ENCODE peak calls at places on chromosomes 1 and 21, in eight cellular contexts. One of them, this sample, is unnamed.

GRCh38 chr1:168892945-168893344 is 163.9 kb upstream of the DPT start:
- DNase-seq in Karpas-422: no peak
- DNase-seq in CD4-positive, alpha-beta T cell: no peak
- DNase-seq in tibial artery: no peak
- DNase-seq in psoas muscle: no peak
- DNase-seq in caudate nucleus: no peak
- DNase-seq in ovary: no peak
- DNase-seq in aorta: no peak
- DNase-seq in this sample: no peak

GRCh38 chr21:41653944-41654625 is 112.8 kb downstream of the RIPK4 start:
- DNase-seq in Karpas-422: no peak
- DNase-seq in CD4-positive, alpha-beta T cell: no peak
- DNase-seq in tibial artery: peak; percentile 48
- DNase-seq in psoas muscle: no peak
- DNase-seq in caudate nucleus: no peak
- DNase-seq in ovary: no peak
- DNase-seq in aorta: no peak
- DNase-seq in this sample: no peak

GRCh38 chr1:88961647-88962275 is 30.7 kb downstream of the KYAT3 start:
- DNase-seq in Karpas-422: no peak
- DNase-seq in CD4-positive, alpha-beta T cell: no peak
- DNase-seq in tibial artery: no peak
- DNase-seq in psoas muscle: no peak
- DNase-seq in caudate nucleus: no peak
- DNase-seq in ovary: no peak
- DNase-seq in aorta: no peak
- DNase-seq in this sample: no peak

GRCh38 chr1:111476761-111477309 is 3.1 kb downstream of the C1orf162 start:
- DNase-seq in Karpas-422: no peak
- DNase-seq in CD4-positive, alpha-beta T cell: peak; percentile 22
- DNase-seq in tibial artery: no peak
- DNase-seq in psoas muscle: no peak
- DNase-seq in caudate nucleus: no peak
- DNase-seq in ovary: no peak
- DNase-seq in aorta: no peak
- DNase-seq in this sample: no peak

GRCh38 chr1:183936791-183937190 is 100.7 kb downstream of the COLGALT2 start:
- DNase-seq in Karpas-422: no peak
- DNase-seq in CD4-positive, alpha-beta T cell: no peak
- DNase-seq in tibial artery: no peak
- DNase-seq in psoas muscle: no peak
- DNase-seq in caudate nucleus: no peak
- DNase-seq in ovary: no peak
- DNase-seq in aorta: no peak
- DNase-seq in this sample: no peak

GRCh38 chr1:147162093-147162492 is 10.2 kb downstream of the PRKAB2 start:
- DNase-seq in Karpas-422: no peak
- DNase-seq in CD4-positive, alpha-beta T cell: no peak
- DNase-seq in tibial artery: no peak
- DNase-seq in psoas muscle: no peak
- DNase-seq in caudate nucleus: no peak
- DNase-seq in ovary: no peak
- DNase-seq in aorta: no peak
- DNase-seq in this sample: no peak

GRCh38 chr1:24640288-24640687 is 2.8 kb upstream of the SRRM1 start:
- DNase-seq in Karpas-422: no peak
- DNase-seq in CD4-positive, alpha-beta T cell: no peak
- DNase-seq in tibial artery: no peak
- DNase-seq in psoas muscle: no peak
- DNase-seq in caudate nucleus: no peak
- DNase-seq in ovary: peak; percentile 61
- DNase-seq in aorta: no peak
- DNase-seq in this sample: no peak

GRCh38 chr1:236148471-236148847 is 6.1 kb downstream of the GPR137B start:
- DNase-seq in Karpas-422: no peak
- DNase-seq in CD4-positive, alpha-beta T cell: no peak
- DNase-seq in tibial artery: no peak
- DNase-seq in psoas muscle: no peak
- DNase-seq in caudate nucleus: no peak
- DNase-seq in ovary: no peak
- DNase-seq in aorta: no peak
- DNase-seq in this sample: no peak

GRCh38 chr1:55612988-55613387 is 397.8 kb upstream of the USP24 start:
- DNase-seq in Karpas-422: no peak
- DNase-seq in CD4-positive, alpha-beta T cell: no peak
- DNase-seq in tibial artery: no peak
- DNase-seq in psoas muscle: no peak
- DNase-seq in caudate nucleus: no peak
- DNase-seq in ovary: no peak
- DNase-seq in aorta: no peak
- DNase-seq in this sample: no peak

GRCh38 chr1:198528376-198528775 is 12.1 kb downstream of the ATP6V1G3 start:
- DNase-seq in Karpas-422: no peak
- DNase-seq in CD4-positive, alpha-beta T cell: no peak
- DNase-seq in tibial artery: no peak
- DNase-seq in psoas muscle: no peak
- DNase-seq in caudate nucleus: no peak
- DNase-seq in ovary: no peak
- DNase-seq in aorta: no peak
- DNase-seq in this sample: no peak

GRCh38 chr1:210321552-210321951 is 7.2 kb upstream of the HHAT start:
- DNase-seq in Karpas-422: no peak
- DNase-seq in CD4-positive, alpha-beta T cell: no peak
- DNase-seq in tibial artery: no peak
- DNase-seq in psoas muscle: no peak
- DNase-seq in caudate nucleus: no peak
- DNase-seq in ovary: no peak
- DNase-seq in aorta: no peak
- DNase-seq in this sample: no peak

GRCh38 chr1:232560940-232561339 is 69.0 kb downstream of the SIPA1L2 start:
- DNase-seq in Karpas-422: no peak
- DNase-seq in CD4-positive, alpha-beta T cell: no peak
- DNase-seq in tibial artery: no peak
- DNase-seq in psoas muscle: no peak
- DNase-seq in caudate nucleus: no peak
- DNase-seq in ovary: no peak
- DNase-seq in aorta: no peak
- DNase-seq in this sample: no peak

GRCh38 chr1:40300651-40301050 is 16.4 kb downstream of the COL9A2 start:
- DNase-seq in Karpas-422: no peak
- DNase-seq in CD4-positive, alpha-beta T cell: no peak
- DNase-seq in tibial artery: no peak
- DNase-seq in psoas muscle: no peak
- DNase-seq in caudate nucleus: no peak
- DNase-seq in ovary: no peak
- DNase-seq in aorta: peak; percentile 12
- DNase-seq in this sample: no peak

GRCh38 chr21:41282412-41282811 is 34.2 kb upstream of the FAM3B start:
- DNase-seq in Karpas-422: no peak
- DNase-seq in CD4-positive, alpha-beta T cell: no peak
- DNase-seq in tibial artery: no peak
- DNase-seq in psoas muscle: no peak
- DNase-seq in caudate nucleus: no peak
- DNase-seq in ovary: no peak
- DNase-seq in aorta: no peak
- DNase-seq in this sample: no peak

GRCh38 chr1:23810818-23811420 is 10.4 kb upstream of the GALE start:
- DNase-seq in Karpas-422: peak; percentile 96
- DNase-seq in CD4-positive, alpha-beta T cell: peak; percentile 37
- DNase-seq in tibial artery: no peak
- DNase-seq in psoas muscle: peak; percentile 56
- DNase-seq in caudate nucleus: no peak
- DNase-seq in ovary: no peak
- DNase-seq in aorta: peak; percentile 70
- DNase-seq in this sample: no peak

GRCh38 chr1:230157409-230158390 is 90.7 kb downstream of the GALNT2 start:
- DNase-seq in Karpas-422: no peak
- DNase-seq in CD4-positive, alpha-beta T cell: no peak
- DNase-seq in tibial artery: no peak
- DNase-seq in psoas muscle: no peak
- DNase-seq in caudate nucleus: no peak
- DNase-seq in ovary: no peak
- DNase-seq in aorta: no peak
- DNase-seq in this sample: no peak
- H3K27ac ChIP-seq in Karpas-422: no peak overlapping the region
- H3K27ac ChIP-seq in CD4-positive, alpha-beta T cell: no peak overlapping the region
- H3K27ac ChIP-seq in tibial artery: no peak overlapping the region
- H3K27ac ChIP-seq in psoas muscle: peak overlapping the region; percentile 79
- H3K27ac ChIP-seq in caudate nucleus: no peak overlapping the region
- H3K27ac ChIP-seq in ovary: no peak overlapping the region
- H3K27ac ChIP-seq in aorta: no peak overlapping the region
- H3K27ac ChIP-seq in this sample: no peak overlapping the region

GRCh38 chr1:241513378-241513777 is 6.2 kb downstream of the FH start:
- DNase-seq in Karpas-422: no peak
- DNase-seq in CD4-positive, alpha-beta T cell: no peak
- DNase-seq in tibial artery: no peak
- DNase-seq in psoas muscle: no peak
- DNase-seq in caudate nucleus: no peak
- DNase-seq in ovary: no peak
- DNase-seq in aorta: no peak
- DNase-seq in this sample: no peak

GRCh38 chr1:241521718-241522117 is 2.2 kb upstream of the FH start:
- DNase-seq in Karpas-422: no peak
- DNase-seq in CD4-positive, alpha-beta T cell: no peak
- DNase-seq in tibial artery: no peak
- DNase-seq in psoas muscle: no peak
- DNase-seq in caudate nucleus: no peak
- DNase-seq in ovary: no peak
- DNase-seq in aorta: no peak
- DNase-seq in this sample: no peak

GRCh38 chr1:241519308-241520079 is at the start of gene FH:
- DNase-seq in Karpas-422: peak; percentile 98
- DNase-seq in CD4-positive, alpha-beta T cell: peak; percentile 90
- DNase-seq in tibial artery: peak; percentile 97
- DNase-seq in psoas muscle: peak; percentile 96
- DNase-seq in caudate nucleus: peak; percentile 95
- DNase-seq in ovary: peak; percentile 94
- DNase-seq in aorta: peak; percentile 97
- DNase-seq in this sample: peak; percentile 92

GRCh38 chr1:241520080-241520465 is 518 bp upstream of the FH start:
- DNase-seq in Karpas-422: no peak
- DNase-seq in CD4-positive, alpha-beta T cell: no peak
- DNase-seq in tibial artery: no peak
- DNase-seq in psoas muscle: no peak
- DNase-seq in caudate nucleus: no peak
- DNase-seq in ovary: no peak
- DNase-seq in aorta: no peak
- DNase-seq in this sample: no peak

DNA sequence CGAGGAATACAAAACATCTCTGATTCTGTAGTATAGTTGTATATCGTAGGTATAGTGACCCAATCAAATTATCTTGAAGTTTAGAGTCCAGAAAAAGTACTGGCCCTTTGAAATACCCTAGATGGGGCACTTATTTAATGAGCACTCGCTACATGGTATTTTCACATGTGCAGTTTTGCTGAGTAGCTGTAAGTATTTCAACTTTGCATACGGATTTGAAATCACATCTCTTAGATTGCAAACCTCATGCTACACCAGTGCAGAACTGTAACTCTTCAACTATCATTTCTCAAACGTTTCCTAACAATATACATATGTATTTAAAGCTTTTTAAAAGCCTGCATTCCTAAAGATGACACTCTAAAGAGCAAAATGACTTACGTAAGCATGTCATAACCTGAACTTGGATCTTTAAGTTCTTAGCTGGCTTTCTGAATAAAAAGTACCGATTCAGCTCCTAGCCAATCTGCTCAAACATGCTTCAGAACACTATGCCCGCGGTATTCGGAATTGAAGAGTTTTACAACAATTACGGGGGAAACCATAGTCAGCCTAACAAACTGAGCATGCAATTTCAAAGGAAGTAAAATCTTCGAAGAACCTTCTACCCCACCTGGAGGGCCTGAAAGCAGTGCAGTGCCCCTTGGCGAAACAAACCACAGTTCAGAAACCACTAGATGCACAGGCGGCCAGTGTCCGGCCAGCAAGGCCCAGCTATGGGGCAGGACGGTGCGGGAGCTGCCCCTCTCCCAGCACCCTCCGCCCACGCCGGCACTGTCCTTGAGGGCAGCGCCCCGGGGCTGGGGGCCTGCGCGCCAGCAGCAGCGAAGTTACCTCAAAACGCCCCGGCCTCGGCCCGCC is 878 bp downstream of the FH start:
- DNase-seq in Karpas-422: peak; percentile 76
- DNase-seq in CD4-positive, alpha-beta T cell: no peak
- DNase-seq in tibial artery: no peak
- DNase-seq in psoas muscle: no peak
- DNase-seq in caudate nucleus: no peak
- DNase-seq in ovary: no peak
- DNase-seq in aorta: no peak
- DNase-seq in this sample: no peak
- H3K27ac ChIP-seq in Karpas-422: peak overlapping the region; percentile 31
- H3K27ac ChIP-seq in CD4-positive, alpha-beta T cell: peak overlapping the region; percentile 70
- H3K27ac ChIP-seq in tibial artery: peak overlapping the region; percentile 83
- H3K27ac ChIP-seq in psoas muscle: peak overlapping the region; percentile 87
- H3K27ac ChIP-seq in caudate nucleus: peak overlapping the region; percentile 81
- H3K27ac ChIP-seq in ovary: peak overlapping the region; percentile 61
- H3K27ac ChIP-seq in aorta: peak overlapping the region; percentile 61
- H3K27ac ChIP-seq in this sample: peak overlapping the region; percentile 77

DNA sequence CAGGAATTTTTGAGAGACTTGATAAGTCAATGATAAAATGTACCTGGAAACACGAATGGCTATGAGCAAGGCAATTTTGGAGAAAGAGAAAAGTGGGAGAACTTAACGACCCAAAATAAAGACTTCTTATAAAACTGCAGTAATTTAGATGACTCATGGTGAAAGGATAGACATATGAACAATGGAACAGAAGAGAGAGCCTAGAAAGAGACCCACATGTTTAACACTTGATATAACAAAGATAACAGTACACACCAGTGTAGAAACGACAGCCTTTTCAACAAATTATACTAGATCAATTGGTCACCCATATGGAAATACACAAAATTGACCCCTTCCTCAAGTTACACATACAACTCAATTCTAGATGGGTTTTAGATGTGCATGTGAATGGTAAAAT is 117.5 kb upstream of the GALNT2 start:
- DNase-seq in Karpas-422: no peak
- DNase-seq in CD4-positive, alpha-beta T cell: no peak
- DNase-seq in tibial artery: no peak
- DNase-seq in psoas muscle: no peak
- DNase-seq in caudate nucleus: no peak
- DNase-seq in ovary: no peak
- DNase-seq in aorta: no peak
- DNase-seq in this sample: no peak
- H3K27ac ChIP-seq in Karpas-422: no peak overlapping the region
- H3K27ac ChIP-seq in CD4-positive, alpha-beta T cell: no peak overlapping the region
- H3K27ac ChIP-seq in tibial artery: no peak overlapping the region
- H3K27ac ChIP-seq in psoas muscle: no peak overlapping the region
- H3K27ac ChIP-seq in caudate nucleus: no peak overlapping the region
- H3K27ac ChIP-seq in ovary: no peak overlapping the region
- H3K27ac ChIP-seq in aorta: no peak overlapping the region
- H3K27ac ChIP-seq in this sample: no peak overlapping the region

DNA sequence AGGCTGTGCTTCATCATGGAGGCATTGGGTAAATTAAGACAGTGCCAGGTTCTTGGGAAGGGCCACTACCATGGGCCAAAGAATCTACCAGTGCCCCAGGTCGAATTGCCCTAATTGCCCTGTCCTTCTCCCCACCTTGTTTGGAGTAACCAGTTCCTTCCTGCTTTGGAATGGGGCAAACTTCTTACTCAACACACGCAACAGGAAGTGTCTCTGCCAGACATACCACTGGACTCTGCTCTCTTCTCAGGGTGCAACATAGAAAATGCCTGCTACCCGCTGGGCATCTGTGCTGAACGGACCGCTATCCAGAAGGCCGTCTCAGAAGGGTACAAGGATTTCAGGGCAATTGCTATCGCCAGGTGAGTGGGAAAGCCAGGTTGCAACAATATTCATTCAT is 15.8 kb downstream of the CDA start:
- DNase-seq in Karpas-422: no peak
- DNase-seq in CD4-positive, alpha-beta T cell: no peak
- DNase-seq in tibial artery: no peak
- DNase-seq in psoas muscle: no peak
- DNase-seq in caudate nucleus: no peak
- DNase-seq in ovary: no peak
- DNase-seq in aorta: no peak
- DNase-seq in this sample: no peak
- H3K27ac ChIP-seq in Karpas-422: no peak overlapping the region
- H3K27ac ChIP-seq in CD4-positive, alpha-beta T cell: no peak overlapping the region
- H3K27ac ChIP-seq in tibial artery: no peak overlapping the region
- H3K27ac ChIP-seq in psoas muscle: no peak overlapping the region
- H3K27ac ChIP-seq in caudate nucleus: no peak overlapping the region
- H3K27ac ChIP-seq in ovary: no peak overlapping the region
- H3K27ac ChIP-seq in aorta: no peak overlapping the region
- H3K27ac ChIP-seq in this sample: no peak overlapping the region